ENCODE peak calls at places on chromosomes 16 and 17, in eight cellular contexts. B, T, H, N, S, U, G and J are unnamed samples.

GRCh38 chr17:80694992-80695912 is 150.6 kb downstream of the RPTOR start:
- DNase-seq in B (no peak), T (no peak), H (peak), N (no peak), S (no peak), U (no peak), G (no peak), J (no peak)

GRCh38 chr17:17978481-17979424 is 6.1 kb downstream of the DRC3 start:
- DNase-seq in B (no peak), T (no peak), H (no peak), N (no peak), S (no peak), U (no peak), G (peak), J (no peak)

GRCh38 chr17:63290784-63291183 is 155.3 kb downstream of the CYB561 start:
- DNase-seq in B (no peak), T (no peak), H (no peak), N (no peak), S (no peak), U (no peak), G (no peak), J (no peak)

GRCh38 chr17:67829331-67829730 is 4.0 kb downstream of the BPTF start:
- DNase-seq in B (peak), T (no peak), H (no peak), N (peak), S (no peak), U (no peak), G (no peak), J (no peak)

GRCh38 chr16:22633280-22633679 is 122.6 kb downstream of the NPIPB5 start:
- DNase-seq in B (no peak), T (no peak), H (no peak), N (no peak), S (no peak), U (no peak), G (no peak), J (no peak)

GRCh38 chr17:19716108-19717030 is at the start of gene SLC47A2:
- DNase-seq in B (no peak), T (no peak), H (no peak), N (no peak), S (no peak), U (no peak), G (no peak), J (no peak)

GRCh38 chr17:46875849-46876352 is 24.5 kb downstream of the WNT9B start:
- DNase-seq in B (no peak), T (no peak), H (no peak), N (no peak), S (no peak), U (no peak), G (no peak), J (no peak)

GRCh38 chr16:50598936-50599361 is 50.8 kb downstream of the NKD1 start:
- DNase-seq in B (no peak), T (no peak), H (no peak), N (no peak), S (no peak), U (no peak), G (no peak), J (no peak)

GRCh38 chr16:73047536-73048291 is at the start of gene ZFHX3:
- DNase-seq in B (no peak), T (no peak), H (peak), N (peak), S (peak), U (peak), G (peak), J (peak)

GRCh38 chr16:14672403-14672971 is 21.6 kb downstream of the PLA2G10 start:
- DNase-seq in B (no peak), T (no peak), H (peak), N (peak), S (no peak), U (no peak), G (no peak), J (no peak)

GRCh38 chr16:86946981-86947380 is 368.6 kb downstream of the FOXL1 start:
- DNase-seq in B (no peak), T (no peak), H (no peak), N (no peak), S (no peak), U (no peak), G (no peak), J (no peak)

GRCh38 chr16:7921360-7921759 is 588.7 kb downstream of the RBFOX1 start:
- DNase-seq in B (no peak), T (no peak), H (no peak), N (no peak), S (no peak), U (no peak), G (peak), J (no peak)

GRCh38 chr17:33651631-33652030 is 358.5 kb upstream of the ASIC2 start:
- DNase-seq in B (no peak), T (no peak), H (no peak), N (no peak), S (no peak), U (no peak), G (no peak), J (no peak)

GRCh38 chr17:55926276-55926995 is 175.6 kb downstream of the PCTP start:
- DNase-seq in B (no peak), T (no peak), H (no peak), N (peak), S (no peak), U (no peak), G (peak), J (no peak)